ENCODE peak calls at places on chromosomes 2 and 18, in five cellular contexts. E, I, C, W and X are unnamed samples. For H3K4me1, the result is how much of the 10 kb centered on the place peaks cover.

GRCh38 chr2:177998996-177999395 is 73.6 kb downstream of the PDE11A start:
- DNase-seq in W (no peak), C (no peak), E (no peak), I (no peak), X (no peak)

GRCh38 chr2:128386066-128386465 is 67.4 kb upstream of the HS6ST1 start:
- DNase-seq in E (peak), I (peak), C (no peak), W (no peak), X (no peak)

GRCh38 chr2:196259507-196260481 is 88.4 kb upstream of the STK17B start:
- DNase-seq in E (no peak), W (no peak), C (no peak), I (no peak), X (no peak)

GRCh38 chr18:51520676-51521180 is 323.2 kb upstream of the MEX3C start:
- DNase-seq in C (no peak), E (no peak), I (no peak), W (no peak), X (peak)

GRCh38 chr18:21907451-21907850 is 166.9 kb downstream of the MIB1 start:
- DNase-seq in I (no peak), W (no peak), E (no peak), C (no peak), X (no peak)

GRCh38 chr18:37487400-37487831 is 78.2 kb downstream of the CELF4 start:
- DNase-seq in W (no peak), I (no peak), E (no peak), C (no peak), X (no peak)

GRCh38 chr2:197293252-197294007 is 17.1 kb downstream of the ANKRD44 start:
- DNase-seq in I (no peak), E (no peak), W (no peak), C (no peak), X (peak)

GRCh38 chr2:238726670-238727584 is 121.0 kb upstream of the TWIST2 start:
- DNase-seq in E (no peak), W (no peak), C (no peak), I (no peak), X (no peak)

GRCh38 chr2:240925191-240925575 is 19.0 kb downstream of the CROCC2 start:
- DNase-seq in I (peak), E (peak), C (no peak), W (no peak), X (no peak)

GRCh38 chr2:148209598-148209997 is 188.7 kb downstream of the MBD5 start:
- DNase-seq in I (no peak), W (no peak), C (peak), E (no peak), X (no peak)

GRCh38 chr2:157320409-157320808 is 5.2 kb downstream of the ERMN start:
- DNase-seq in E (no peak), I (no peak), C (no peak), W (no peak), X (no peak)

GRCh38 chr18:7754725-7755181 is 187.6 kb downstream of the PTPRM start:
- DNase-seq in I (no peak), E (no peak), C (no peak), W (peak), X (no peak)

GRCh38 chr18:7754258-7754657 is 187.1 kb downstream of the PTPRM start:
- DNase-seq in I (no peak), W (no peak), E (no peak), C (no peak), X (no peak)

GRCh38 chr18:7758764-7759163 is 191.6 kb downstream of the PTPRM start:
- DNase-seq in E (no peak), I (no peak), C (no peak), W (no peak), X (no peak)

GRCh38 chr18:7755753-7756475 is 188.8 kb downstream of the PTPRM start:
- DNase-seq in C (no peak), W (no peak), I (no peak), E (no peak), X (no peak)

GRCh38 chr18:7757175-7757574 is 190.1 kb downstream of the PTPRM start:
- DNase-seq in C (no peak), I (no peak), W (no peak), E (no peak), X (no peak)
- H3K4me1 ChIP-seq in C (under half), I (under half), W (under half), E (under half), X (under half)

DNA sequence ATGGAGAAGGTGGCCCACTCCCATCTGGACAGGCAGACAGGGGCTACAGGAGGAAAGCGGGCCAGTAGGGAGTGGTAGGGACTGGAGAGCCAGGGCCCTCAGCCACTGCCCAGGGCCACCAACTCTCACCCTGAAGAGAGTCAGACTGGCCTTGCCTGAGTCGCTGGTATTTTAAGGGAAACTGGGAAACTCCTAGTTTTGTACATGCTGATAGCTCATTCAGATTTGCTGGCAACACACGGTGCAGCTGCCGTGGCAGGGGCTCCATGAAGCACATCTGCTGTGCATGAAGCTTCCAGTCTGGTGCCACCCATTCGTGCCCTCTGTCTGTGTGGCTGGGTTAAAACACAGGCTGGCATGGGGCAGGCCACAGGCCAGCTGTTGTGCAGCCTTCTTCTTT is 137.3 kb upstream of the GLI2 start:
- DNase-seq in C (no peak), I (no peak), W (no peak), E (no peak), X (no peak)
- H3K4me1 ChIP-seq in C (under half), I (under half), W (under half), E (under half), X (under half)

DNA sequence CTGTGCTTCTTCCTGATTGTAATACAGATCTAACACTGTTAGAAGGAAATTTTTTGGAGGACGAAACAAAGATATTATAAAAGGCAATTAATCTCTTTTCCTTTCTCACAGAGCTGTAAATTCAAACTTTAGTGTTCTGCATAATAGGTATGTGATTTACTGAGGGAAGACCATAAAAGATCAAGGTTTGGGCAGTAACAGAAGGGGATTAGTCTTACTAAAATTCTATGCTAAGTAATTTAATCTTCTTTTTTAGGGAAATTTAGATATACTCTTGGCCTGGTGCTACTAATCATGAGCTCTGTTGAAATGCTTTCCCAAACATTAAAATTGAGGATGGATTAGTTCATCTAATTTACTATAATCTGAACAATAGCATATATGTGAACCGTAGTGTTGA is 8.8 kb upstream of the QPCT start:
- DNase-seq in I (no peak), C (no peak), E (no peak), W (no peak), X (no peak)
- H3K4me1 ChIP-seq in I (under half), C (under half), E (under half), W (under half), X (under half)

GRCh38 chr2:54496920-54497319 is 40.8 kb downstream of the SPTBN1 start:
- DNase-seq in W (no peak), I (no peak), C (no peak), E (no peak), X (no peak)

GRCh38 chr2:54492335-54492734 is 36.2 kb downstream of the SPTBN1 start:
- DNase-seq in E (no peak), W (no peak), I (no peak), C (no peak), X (no peak)

GRCh38 chr2:54497738-54498680 is 41.9 kb downstream of the SPTBN1 start:
- DNase-seq in C (peak), I (no peak), W (no peak), E (no peak), X (no peak)

GRCh38 chr2:54490863-54491262 is 34.7 kb downstream of the SPTBN1 start:
- DNase-seq in W (no peak), C (no peak), E (no peak), I (no peak), X (no peak)

GRCh38 chr2:54494087-54494486 is 38.0 kb downstream of the SPTBN1 start:
- DNase-seq in C (no peak), W (no peak), I (no peak), E (no peak), X (no peak)
- H3K4me1 ChIP-seq in C (under half), W (under half), I (under half), E (half or more), X (under half)

GRCh38 chr18:34632323-34632722 is 77.8 kb upstream of the DTNA start:
- DNase-seq in W (no peak), E (no peak), C (no peak), I (no peak), X (no peak)

GRCh38 chr18:34631567-34631966 is 78.5 kb upstream of the DTNA start:
- DNase-seq in C (no peak), I (no peak), W (no peak), E (no peak), X (no peak)

GRCh38 chr18:34631071-34631470 is 79.0 kb upstream of the DTNA start:
- DNase-seq in E (no peak), W (no peak), C (no peak), I (no peak), X (no peak)

GRCh38 chr18:34637094-34637801 is 72.8 kb upstream of the DTNA start:
- DNase-seq in C (no peak), E (no peak), W (no peak), I (no peak), X (no peak)

GRCh38 chr18:34633368-34633767 is 76.7 kb upstream of the DTNA start:
- DNase-seq in C (no peak), E (no peak), W (no peak), I (no peak), X (no peak)
- H3K4me1 ChIP-seq in C (under half), E (under half), W (under half), I (under half), X (under half)